ENCODE peak calls at places on chromosome 20, in four cellular contexts. U is adrenal gland, J is hepatocyte, W is transverse colon. Z is an unnamed sample.
A peak's percentile ranks its signal among the peaks of the same experiment; 100 is the strongest.

GRCh38 chr20:10728873-10729670 is 55.3 kb upstream of the JAG1 start:
- DNase-seq in U (no peak), J (no peak), W (no peak), Z (peak; percentile 72)

GRCh38 chr20:10667077-10667401 is 6.8 kb downstream of the JAG1 start:
- DNase-seq in U (no peak), J (no peak), W (no peak), Z (no peak)

GRCh38 chr20:6855074-6855473 is 87.6 kb downstream of the BMP2 start:
- DNase-seq in U (no peak), J (no peak), W (no peak), Z (no peak)

GRCh38 chr20:19976595-19977372 is 40.4 kb upstream of the NAA20 start:
- DNase-seq in U (peak; percentile 54), J (peak; percentile 62), W (no peak), Z (peak; percentile 77)

GRCh38 chr20:5719861-5720401 is 30.3 kb upstream of the SHLD1 start:
- DNase-seq in U (peak; percentile 35), J (no peak), W (no peak), Z (no peak)

GRCh38 chr20:39269031-39269461 is 306.9 kb downstream of the DHX35 start:
- DNase-seq in U (peak; percentile 38), J (peak; percentile 73), W (peak; percentile 40), Z (no peak)

GRCh38 chr20:18908109-18908508 is 94.5 kb downstream of the SCP2D1 start:
- DNase-seq in U (no peak), J (no peak), W (no peak), Z (no peak)

GRCh38 chr20:43840382-43841070 is 74.1 kb upstream of the TOX2 start:
- DNase-seq in U (no peak), J (no peak), W (peak; percentile 13), Z (peak; percentile 44)

GRCh38 chr20:23080521-23080920 is 5.6 kb downstream of the CD93 start:
- DNase-seq in U (no peak), J (no peak), W (no peak), Z (no peak)

GRCh38 chr20:50843331-50844276 is 48.7 kb downstream of the BCAS4 start:
- DNase-seq in U (no peak), J (no peak), W (no peak), Z (no peak)

GRCh38 chr20:46056970-46057855 is 28.2 kb downstream of the SLC12A5 start:
- DNase-seq in U (peak; percentile 42), J (peak; percentile 78), W (no peak), Z (peak; percentile 26)

GRCh38 chr20:16806061-16806460 is 57.9 kb downstream of the OTOR start:
- DNase-seq in U (no peak), J (no peak), W (no peak), Z (no peak)

GRCh38 chr20:47776639-47777038 is 8.6 kb downstream of the SULF2 start:
- DNase-seq in U (no peak), J (no peak), W (no peak), Z (no peak)

GRCh38 chr20:10551732-10552724 is 116.9 kb downstream of the SLX4IP start:
- DNase-seq in U (no peak), J (no peak), W (no peak), Z (no peak)

GRCh38 chr20:50980851-50981713 is 22.5 kb downstream of the MOCS3 start:
- DNase-seq in U (peak; percentile 37), J (peak; percentile 89), W (peak; percentile 55), Z (peak; percentile 39)

GRCh38 chr20:8156603-8157079 is 24.6 kb downstream of the PLCB1 start:
- DNase-seq in U (peak; percentile 39), J (peak; percentile 8), W (no peak), Z (no peak)

GRCh38 chr20:62623488-62624324 is 18.6 kb upstream of the SLCO4A1 start:
- DNase-seq in U (peak; percentile 97), J (peak; percentile 97), W (peak; percentile 99), Z (peak; percentile 97)
- TF ChIP-seq CTCF in U (peak; percentile 25), J (no peak), W (peak; percentile 35), Z (no peak)

GRCh38 chr20:37354210-37355195 is 8.6 kb downstream of the SRC start:
- DNase-seq in U (peak; percentile 12), J (no peak), W (peak; percentile 73), Z (no peak)

GRCh38 chr20:37356961-37357371 is 11.0 kb downstream of the SRC start:
- DNase-seq in U (peak; percentile 13), J (no peak), W (no peak), Z (no peak)

GRCh38 chr20:37356387-37356786 is 10.4 kb downstream of the SRC start:
- DNase-seq in U (peak; percentile 83), J (no peak), W (peak; percentile 59), Z (no peak)

GRCh38 chr20:37353285-37353849 is 7.4 kb downstream of the SRC start:
- DNase-seq in U (no peak), J (no peak), W (no peak), Z (no peak)

GRCh38 chr20:37355252-37356180 is 9.6 kb downstream of the SRC start:
- DNase-seq in U (peak; percentile 9), J (no peak), W (no peak), Z (no peak)
- H3K4me3 ChIP-seq in U (no peak overlapping the region), J (no peak overlapping the region), W (no peak overlapping the region), Z (no peak overlapping the region)

GRCh38 chr20:36549628-36549941 is 8.3 kb downstream of the MYL9 start:
- DNase-seq in U (no peak), J (no peak), W (no peak), Z (no peak)

GRCh38 chr20:36547186-36548005 is 6.1 kb downstream of the MYL9 start:
- DNase-seq in U (no peak), J (no peak), W (no peak), Z (no peak)

GRCh38 chr20:36548704-36549627 is 7.6 kb downstream of the MYL9 start:
- DNase-seq in U (no peak), J (no peak), W (no peak), Z (no peak)

GRCh38 chr20:36546111-36546736 is 4.9 kb downstream of the MYL9 start:
- DNase-seq in U (no peak), J (no peak), W (no peak), Z (no peak)

GRCh38 chr20:36548006-36548315 is 6.6 kb downstream of the MYL9 start:
- DNase-seq in U (no peak), J (no peak), W (no peak), Z (no peak)
- TF ChIP-seq CTCF in U (peak; percentile 20), J (peak; percentile 9), W (no peak), Z (peak; percentile 7)

GRCh38 chr20:63709149-63709527 is 1.3 kb downstream of the ZGPAT start:
- DNase-seq in U (peak; percentile 17), J (peak; percentile 3), W (no peak), Z (no peak)
- H3K4me3 ChIP-seq in U (no peak overlapping the region), J (no peak overlapping the region), W (peak overlapping the region; percentile 70), Z (peak overlapping the region; percentile 74)

DNA sequence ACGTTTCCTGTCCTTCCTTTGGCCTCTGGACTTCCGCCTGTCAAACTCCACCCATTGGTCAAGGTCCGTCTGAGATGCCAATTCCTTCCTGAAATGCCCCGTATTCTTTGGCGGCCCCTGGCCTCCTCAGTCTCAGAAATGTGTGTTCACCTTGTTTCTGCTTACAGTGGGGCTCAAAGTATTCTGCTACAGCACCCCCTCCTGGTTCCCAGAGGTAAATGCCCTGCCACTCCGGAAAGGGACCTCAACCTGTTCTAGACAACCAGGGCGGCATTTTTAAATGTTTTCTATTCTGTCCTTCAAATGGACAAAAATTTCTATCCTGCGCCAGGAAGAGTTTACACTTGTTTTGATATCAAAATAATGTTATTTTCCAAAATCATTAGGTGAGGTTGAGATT is 12.1 kb upstream of the PAX1 start:
- DNase-seq in U (no peak), J (no peak), W (no peak), Z (no peak)
- TF ChIP-seq CTCF in U (no peak), J (peak; percentile 23), W (no peak), Z (no peak)